ENCODE peak calls at places on chromosomes 7 and 10, in ten cellular contexts. One of them, this sample, is unnamed.

GRCh38 chr7:522071-522937 is 2.7 kb upstream of the PDGFA start:
- DNase-seq in NCI-H460: no peak
- DNase-seq in NCI-H1092: no peak
- DNase-seq in activated CD4-positive, CD25-positive, alpha-beta regulatory T cell: no peak
- DNase-seq in cardiac fibroblast: peak
- DNase-seq in activated naive CD4-positive, alpha-beta T cell: no peak
- DNase-seq in neural crest cell: no peak
- DNase-seq in myocyte: peak
- DNase-seq in naive B cell: peak
- DNase-seq in pancreas: no peak
- DNase-seq in this sample: peak

GRCh38 chr10:124990671-124991625 is 49.0 kb downstream of the ZRANB1 start:
- DNase-seq in pancreas: no peak
- DNase-seq in naive B cell: no peak
- DNase-seq in activated CD4-positive, CD25-positive, alpha-beta regulatory T cell: no peak
- DNase-seq in activated naive CD4-positive, alpha-beta T cell: no peak
- DNase-seq in NCI-H1092: no peak
- DNase-seq in NCI-H460: no peak
- DNase-seq in cardiac fibroblast: no peak
- DNase-seq in neural crest cell: no peak
- DNase-seq in myocyte: no peak
- DNase-seq in this sample: no peak

GRCh38 chr7:87416682-87417587 is 58.5 kb downstream of the ABCB4 start:
- DNase-seq in NCI-H1092: peak
- DNase-seq in cardiac fibroblast: peak
- DNase-seq in naive B cell: peak
- DNase-seq in pancreas: no peak
- DNase-seq in activated CD4-positive, CD25-positive, alpha-beta regulatory T cell: peak
- DNase-seq in NCI-H460: peak
- DNase-seq in activated naive CD4-positive, alpha-beta T cell: peak
- DNase-seq in neural crest cell: peak
- DNase-seq in myocyte: peak
- DNase-seq in this sample: peak

GRCh38 chr7:156993925-156994235 is 16.6 kb downstream of the MNX1 start:
- DNase-seq in naive B cell: no peak
- DNase-seq in pancreas: no peak
- DNase-seq in myocyte: no peak
- DNase-seq in NCI-H1092: no peak
- DNase-seq in activated naive CD4-positive, alpha-beta T cell: no peak
- DNase-seq in activated CD4-positive, CD25-positive, alpha-beta regulatory T cell: no peak
- DNase-seq in neural crest cell: no peak
- DNase-seq in cardiac fibroblast: no peak
- DNase-seq in NCI-H460: no peak
- DNase-seq in this sample: no peak

GRCh38 chr10:116071453-116072148 is 201.4 kb downstream of the GFRA1 start:
- DNase-seq in NCI-H460: no peak
- DNase-seq in NCI-H1092: no peak
- DNase-seq in neural crest cell: no peak
- DNase-seq in myocyte: no peak
- DNase-seq in naive B cell: no peak
- DNase-seq in activated CD4-positive, CD25-positive, alpha-beta regulatory T cell: no peak
- DNase-seq in cardiac fibroblast: no peak
- DNase-seq in pancreas: no peak
- DNase-seq in activated naive CD4-positive, alpha-beta T cell: no peak
- DNase-seq in this sample: no peak

GRCh38 chr7:368651-369475 is 78.9 kb downstream of the FOXL3 start:
- DNase-seq in NCI-H1092: no peak
- DNase-seq in NCI-H460: no peak
- DNase-seq in cardiac fibroblast: no peak
- DNase-seq in activated naive CD4-positive, alpha-beta T cell: no peak
- DNase-seq in naive B cell: no peak
- DNase-seq in myocyte: no peak
- DNase-seq in pancreas: peak
- DNase-seq in neural crest cell: no peak
- DNase-seq in activated CD4-positive, CD25-positive, alpha-beta regulatory T cell: no peak
- DNase-seq in this sample: no peak

GRCh38 chr10:102538811-102539210 is 35.0 kb downstream of the SUFU start:
- DNase-seq in cardiac fibroblast: no peak
- DNase-seq in activated CD4-positive, CD25-positive, alpha-beta regulatory T cell: no peak
- DNase-seq in neural crest cell: no peak
- DNase-seq in NCI-H1092: no peak
- DNase-seq in activated naive CD4-positive, alpha-beta T cell: no peak
- DNase-seq in NCI-H460: no peak
- DNase-seq in myocyte: no peak
- DNase-seq in naive B cell: no peak
- DNase-seq in pancreas: peak
- DNase-seq in this sample: no peak

GRCh38 chr10:79937256-79937635 is 11.7 kb downstream of the SFTPD start:
- DNase-seq in activated CD4-positive, CD25-positive, alpha-beta regulatory T cell: no peak
- DNase-seq in activated naive CD4-positive, alpha-beta T cell: no peak
- DNase-seq in pancreas: no peak
- DNase-seq in neural crest cell: no peak
- DNase-seq in naive B cell: peak
- DNase-seq in cardiac fibroblast: no peak
- DNase-seq in NCI-H1092: no peak
- DNase-seq in myocyte: no peak
- DNase-seq in NCI-H460: no peak
- DNase-seq in this sample: no peak

GRCh38 chr7:10618934-10619333 is 354.7 kb upstream of the PHF14 start:
- DNase-seq in naive B cell: no peak
- DNase-seq in activated naive CD4-positive, alpha-beta T cell: no peak
- DNase-seq in myocyte: no peak
- DNase-seq in NCI-H1092: no peak
- DNase-seq in cardiac fibroblast: no peak
- DNase-seq in pancreas: no peak
- DNase-seq in activated CD4-positive, CD25-positive, alpha-beta regulatory T cell: no peak
- DNase-seq in neural crest cell: no peak
- DNase-seq in NCI-H460: no peak
- DNase-seq in this sample: no peak

GRCh38 chr10:28020993-28021982 is 22.4 kb upstream of the ODAD2 start:
- DNase-seq in neural crest cell: no peak
- DNase-seq in NCI-H460: no peak
- DNase-seq in activated CD4-positive, CD25-positive, alpha-beta regulatory T cell: no peak
- DNase-seq in myocyte: peak
- DNase-seq in cardiac fibroblast: no peak
- DNase-seq in NCI-H1092: no peak
- DNase-seq in activated naive CD4-positive, alpha-beta T cell: no peak
- DNase-seq in naive B cell: no peak
- DNase-seq in pancreas: no peak
- DNase-seq in this sample: no peak

This sample was measured in tibial nerve.